ENCODE peak calls at places on chromosomes 16 and 17, in five cellular contexts. P, K, I, W and B are unnamed samples.

GRCh38 chr16:88318521-88318920 is 64.2 kb upstream of the ZNF469 start:
- DNase-seq in P (no peak), K (no peak), I (peak; percentile 74), W (no peak), B (no peak)

GRCh38 chr16:70430667-70431536 is 8.0 kb downstream of the ST3GAL2 start:
- DNase-seq in P (peak; percentile 47), K (no peak), I (no peak), W (no peak), B (no peak)

GRCh38 chr16:55003306-55003705 is 72.6 kb downstream of the IRX5 start:
- DNase-seq in P (no peak), K (no peak), I (no peak), W (no peak), B (no peak)

GRCh38 chr17:42891539-42892152 is 9.0 kb upstream of the G6PC1 start:
- DNase-seq in P (peak; percentile 38), K (peak; percentile 33), I (peak; percentile 46), W (peak; percentile 28), B (peak; percentile 94)

GRCh38 chr17:56762988-56763387 is 70.7 kb downstream of the C17orf67 start:
- DNase-seq in P (no peak), K (no peak), I (no peak), W (no peak), B (no peak)

GRCh38 chr17:55962931-55963378 is 190.3 kb upstream of the ANKFN1 start:
- DNase-seq in P (peak; percentile 50), K (no peak), I (no peak), W (no peak), B (no peak)

GRCh38 chr17:12588531-12588930 is 77.2 kb upstream of the MYOCD start:
- DNase-seq in P (no peak), K (no peak), I (no peak), W (no peak), B (no peak)

GRCh38 chr17:49112936-49113335 is 19.6 kb upstream of the B4GALNT2 start:
- DNase-seq in P (no peak), K (no peak), I (no peak), W (no peak), B (no peak)

GRCh38 chr17:82722341-82723013 is 6.0 kb downstream of the FN3KRP start:
- DNase-seq in P (no peak), K (no peak), I (no peak), W (no peak), B (no peak)

GRCh38 chr16:24819462-24820040 is 26.2 kb upstream of the SLC5A11 start:
- DNase-seq in P (no peak), K (no peak), I (no peak), W (peak; percentile 60), B (no peak)

GRCh38 chr17:72476575-72476986 is 355.8 kb downstream of the SOX9 start:
- DNase-seq in P (no peak), K (no peak), I (no peak), W (no peak), B (no peak)

GRCh38 chr17:40551091-40551873 is 14.0 kb downstream of the CCR7 start:
- DNase-seq in P (peak; percentile 54), K (peak; percentile 89), I (peak; percentile 94), W (peak; percentile 100), B (peak; percentile 95)

GRCh38 chr16:88747588-88748301 is 37.3 kb downstream of the PIEZO1 start:
- DNase-seq in P (peak; percentile 68), K (no peak), I (no peak), W (no peak), B (no peak)

GRCh38 chr16:66911801-66912200 is 6.9 kb downstream of the CDH16 start:
- DNase-seq in P (no peak), K (no peak), I (no peak), W (no peak), B (no peak)

GRCh38 chr16:85570735-85571562 is 42.2 kb upstream of the GSE1 start:
- DNase-seq in P (peak; percentile 58), K (peak; percentile 42), I (no peak), W (no peak), B (no peak)

GRCh38 chr17:77233635-77234334 is 93.0 kb downstream of the SEC14L1 start:
- DNase-seq in P (peak; percentile 33), K (no peak), I (peak; percentile 66), W (peak; percentile 55), B (no peak)

GRCh38 chr17:79974786-79975497 is 60.7 kb downstream of the TBC1D16 start:
- DNase-seq in P (no peak), K (no peak), I (peak; percentile 16), W (no peak), B (no peak)

GRCh38 chr16:79883494-79883893 is 283.0 kb upstream of the MAF start:
- DNase-seq in P (no peak), K (no peak), I (no peak), W (no peak), B (no peak)

GRCh38 chr16:29908719-29909220 is 8.5 kb downstream of the ASPHD1 start:
- DNase-seq in P (no peak), K (no peak), I (no peak), W (no peak), B (no peak)

GRCh38 chr16:59690216-59690615 is 956.1 kb upstream of the GOT2 start:
- DNase-seq in P (no peak), K (no peak), I (no peak), W (no peak), B (no peak)

GRCh38 chr16:70257391-70257790 is 5.7 kb upstream of the EXOSC6 start:
- DNase-seq in P (no peak), K (no peak), I (no peak), W (peak; percentile 33), B (no peak)

GRCh38 chr16:11224894-11225676 is 30.9 kb downstream of the SOCS1 start:
- DNase-seq in P (peak; percentile 78), K (no peak), I (peak; percentile 41), W (no peak), B (no peak)

GRCh38 chr16:78993342-78993741 is 607.2 kb downstream of the MAF start:
- DNase-seq in P (no peak), K (no peak), I (no peak), W (no peak), B (no peak)

GRCh38 chr17:40582328-40582901 is 17.1 kb upstream of the CCR7 start:
- DNase-seq in P (peak; percentile 67), K (no peak), I (no peak), W (no peak), B (no peak)

GRCh38 chr16:69150146-69150865 is 17.9 kb downstream of the UTP4 start:
- DNase-seq in P (peak; percentile 60), K (peak; percentile 94), I (peak; percentile 43), W (peak; percentile 75), B (no peak)

GRCh38 chr16:56196381-56196780 is 5.1 kb downstream of the GNAO1 start:
- DNase-seq in P (no peak), K (no peak), I (no peak), W (no peak), B (no peak)
- TF ChIP-seq CTCF in P (no peak), K (no peak), I (no peak), W (no peak), B (no peak)

GRCh38 chr17:2369551-2370210 is 31.2 kb downstream of the MNT start:
- DNase-seq in P (no peak), K (no peak), I (no peak), W (no peak), B (no peak)
- TF ChIP-seq CTCF in P (no peak), K (no peak), I (no peak), W (no peak), B (no peak)

GRCh38 chr16:50153648-50154368 is 702 bp downstream of the TENT4B start:
- DNase-seq in P (no peak), K (peak; percentile 13), I (no peak), W (peak; percentile 25), B (no peak)

GRCh38 chr16:50152386-50152806 is 710 bp upstream of the TENT4B start:
- DNase-seq in P (peak; percentile 62), K (no peak), I (peak; percentile 46), W (peak; percentile 32), B (no peak)

GRCh38 chr16:50154369-50154947 is 1.4 kb downstream of the TENT4B start:
- DNase-seq in P (peak; percentile 15), K (peak; percentile 17), I (no peak), W (peak; percentile 9), B (no peak)

GRCh38 chr16:50151744-50152143 is 1.4 kb upstream of the TENT4B start:
- DNase-seq in P (no peak), K (no peak), I (no peak), W (no peak), B (no peak)

GRCh38 chr16:50152807-50153647 is at the start of gene TENT4B:
- DNase-seq in P (peak; percentile 91), K (peak; percentile 72), I (peak; percentile 86), W (peak; percentile 82), B (peak; percentile 95)
- TF ChIP-seq CTCF in P (no peak), K (no peak), I (no peak), W (no peak), B (no peak)

GRCh38 chr17:6910987-6911603 is 79.6 kb upstream of the TEKT1 start:
- DNase-seq in P (no peak), K (no peak), I (no peak), W (peak; percentile 55), B (no peak)
- TF ChIP-seq CTCF in P (peak; percentile 52), K (peak; percentile 40), I (peak; percentile 43), W (peak; percentile 81), B (peak; percentile 57)

DNA sequence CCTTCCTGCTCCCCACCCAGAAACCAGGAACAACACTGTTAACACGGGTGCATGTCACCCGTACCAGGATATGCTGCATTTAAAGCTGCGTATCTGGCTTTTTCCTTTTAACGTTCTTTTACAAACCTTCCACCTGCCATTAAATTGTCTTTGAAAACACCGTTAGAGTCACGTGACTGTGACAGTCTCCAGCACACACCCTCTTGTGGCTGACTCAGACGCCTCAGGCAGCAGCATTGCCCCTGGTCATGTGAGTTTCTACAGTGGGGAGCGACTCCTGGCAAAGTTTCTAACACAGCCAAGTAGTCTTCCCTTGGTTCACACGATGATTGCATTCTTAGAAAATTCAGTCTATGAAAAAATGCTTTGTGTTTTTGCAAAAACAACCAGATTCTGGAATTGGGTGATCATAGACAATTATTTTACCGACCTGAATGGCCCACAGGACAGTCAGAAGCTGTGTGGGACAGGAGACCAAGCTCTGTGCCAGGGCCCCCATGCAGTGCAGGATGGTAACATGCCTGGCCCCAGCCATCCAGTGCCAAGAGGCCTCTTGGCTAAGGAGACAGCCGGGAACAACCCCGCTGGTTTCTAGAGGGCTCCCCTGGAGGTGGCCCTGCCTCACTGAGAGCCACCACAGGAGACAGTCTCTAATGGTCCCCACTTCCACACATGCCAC is 199.1 kb downstream of the KATNIP start:
- DNase-seq in P (peak; percentile 67), K (peak; percentile 43), I (peak; percentile 30), W (peak; percentile 88), B (no peak)
- TF ChIP-seq CTCF in P (peak; percentile 73), K (no peak), I (no peak), W (peak; percentile 46), B (no peak)

GRCh38 chr17:75894049-75894742 is 2.6 kb downstream of the TRIM65 start:
- DNase-seq in P (no peak), K (no peak), I (peak; percentile 55), W (no peak), B (no peak)

GRCh38 chr17:75898065-75898464 is 1.3 kb upstream of the TRIM65 start:
- DNase-seq in P (no peak), K (no peak), I (no peak), W (no peak), B (no peak)

GRCh38 chr17:75897076-75898019 is 597 bp upstream of the TRIM65 start:
- DNase-seq in P (peak; percentile 34), K (peak; percentile 34), I (peak; percentile 56), W (no peak), B (no peak)

GRCh38 chr17:75898791-75899190 is 2.0 kb upstream of the TRIM65 start:
- DNase-seq in P (no peak), K (no peak), I (no peak), W (no peak), B (no peak)

GRCh38 chr17:75896360-75897075 is at the start of gene TRIM65:
- DNase-seq in P (peak; percentile 88), K (peak; percentile 67), I (peak; percentile 88), W (peak; percentile 74), B (no peak)
- TF ChIP-seq CTCF in P (peak; percentile 5), K (peak; percentile 41), I (peak; percentile 79), W (peak; percentile 25), B (peak; percentile 51)